ENCODE peak calls at places on chromosomes 16 and 17, in six cellular contexts. X, D, M, K, Q and P are unnamed samples.
A peak's percentile ranks its signal among the peaks of the same experiment; 100 is the strongest.

GRCh38 chr17:51397361-51398127 is 137.2 kb downstream of the UTP18 start:
- DNase-seq in X (peak; percentile 32), D (peak; percentile 3), M (peak; percentile 24), K (no peak), Q (no peak), P (peak; percentile 76)

GRCh38 chr16:11161974-11162373 is 94.0 kb downstream of the SOCS1 start:
- DNase-seq in X (no peak), D (no peak), M (peak; percentile 40), K (no peak), Q (no peak), P (no peak)

GRCh38 chr17:55660171-55660886 is 62.3 kb downstream of the TMEM100 start:
- DNase-seq in X (no peak), D (no peak), M (no peak), K (no peak), Q (no peak), P (no peak)

GRCh38 chr16:62963846-62964245 is 927.6 kb upstream of the CDH8 start:
- DNase-seq in X (no peak), D (no peak), M (no peak), K (no peak), Q (no peak), P (no peak)

GRCh38 chr17:55487727-55488436 is 23.4 kb downstream of the SMIM36 start:
- DNase-seq in X (no peak), D (no peak), M (no peak), K (no peak), Q (no peak), P (no peak)

GRCh38 chr17:77106874-77107358 is 33.9 kb upstream of the SEC14L1 start:
- DNase-seq in X (no peak), D (no peak), M (no peak), K (no peak), Q (no peak), P (no peak)

GRCh38 chr16:54175169-54175551 is 111.4 kb downstream of the IRX3 start:
- DNase-seq in X (no peak), D (no peak), M (no peak), K (no peak), Q (no peak), P (no peak)

GRCh38 chr16:53666816-53667415 is 36.7 kb downstream of the RPGRIP1L start:
- DNase-seq in X (no peak), D (peak; percentile 21), M (no peak), K (no peak), Q (no peak), P (no peak)

GRCh38 chr17:1431631-1432104 is 24.4 kb downstream of the CRK start:
- DNase-seq in X (no peak), D (no peak), M (no peak), K (no peak), Q (no peak), P (no peak)

GRCh38 chr17:81885869-81886548 is 5.4 kb downstream of the ALYREF start:
- DNase-seq in X (peak; percentile 76), D (no peak), M (peak; percentile 47), K (no peak), Q (no peak), P (peak; percentile 80)

GRCh38 chr17:79944821-79945391 is 90.8 kb downstream of the TBC1D16 start:
- DNase-seq in X (no peak), D (no peak), M (no peak), K (no peak), Q (peak; percentile 10), P (no peak)

GRCh38 chr17:16880843-16881230 is 91.1 kb downstream of the TNFRSF13B start:
- DNase-seq in X (no peak), D (no peak), M (no peak), K (no peak), Q (no peak), P (no peak)

GRCh38 chr16:75080205-75081029 is 36.2 kb downstream of the LDHD start:
- DNase-seq in X (peak; percentile 64), D (no peak), M (peak; percentile 54), K (no peak), Q (no peak), P (peak; percentile 41)

GRCh38 chr16:627458-628239 is 3.1 kb upstream of the WFIKKN1 start:
- DNase-seq in X (no peak), D (no peak), M (no peak), K (no peak), Q (no peak), P (peak; percentile 53)